ENCODE peak calls at places on chromosome 14, in nine cellular contexts. L is psoas muscle; W is RWPE2; S is IMR-90; D is SK-N-SH; O is AG09309; Y is adrenal gland; C is fibroblast of mammary gland; G is CD8-positive, alpha-beta T cell. R is an unnamed sample.

GRCh38 chr14:105013150-105013787 is 7.6 kb downstream of the CDCA4 start:
- DNase-seq in D (peak), G (no peak), W (no peak), L (no peak), C (no peak), Y (no peak), S (peak), O (no peak), R (no peak)

GRCh38 chr14:102900631-102901571 is 21.6 kb upstream of the AMN start:
- DNase-seq in O (no peak), L (no peak), G (no peak), S (no peak), C (no peak), W (no peak), D (peak), Y (no peak), R (no peak)

GRCh38 chr14:21042918-21043317 is 756 bp downstream of the RNASE7 start:
- DNase-seq in Y (peak), G (no peak), D (no peak), W (no peak), S (no peak), L (no peak), C (no peak), O (no peak), R (no peak)

GRCh38 chr14:93543766-93544165 is 113.0 kb downstream of the UNC79 start:
- DNase-seq in S (peak), C (peak), Y (no peak), L (no peak), W (no peak), G (no peak), O (peak), D (peak), R (peak)

GRCh38 chr14:102863381-102863780 is 59.1 kb upstream of the AMN start:
- DNase-seq in D (no peak), Y (no peak), G (no peak), C (no peak), W (no peak), S (no peak), L (no peak), O (no peak), R (no peak)

GRCh38 chr14:104094056-104094708 is 8.7 kb downstream of the ASPG start:
- DNase-seq in L (no peak), D (no peak), Y (no peak), C (no peak), O (no peak), G (no peak), S (no peak), W (no peak), R (no peak)

GRCh38 chr14:76759589-76759988 is 1.7 kb upstream of the VASH1 start:
- DNase-seq in O (no peak), W (no peak), D (peak), C (no peak), Y (no peak), G (no peak), S (no peak), L (no peak), R (no peak)

GRCh38 chr14:62209287-62209899 is 447.2 kb downstream of the SNAPC1 start:
- DNase-seq in C (peak), G (no peak), W (no peak), S (peak), L (no peak), O (peak), Y (no peak), D (no peak), R (peak)

GRCh38 chr14:26415618-26416123 is 182.2 kb downstream of the NOVA1 start:
- DNase-seq in W (no peak), Y (no peak), C (peak), G (no peak), D (no peak), L (peak), S (no peak), O (no peak), R (no peak)

GRCh38 chr14:90517431-90517841 is 120.6 kb downstream of the CALM1 start:
- DNase-seq in Y (no peak), S (no peak), C (no peak), W (no peak), L (no peak), G (no peak), O (no peak), D (no peak), R (no peak)

GRCh38 chr14:89330236-89331002 is 86.6 kb downstream of the FOXN3 start:
- DNase-seq in Y (peak), S (peak), D (no peak), C (peak), W (no peak), O (peak), L (peak), G (no peak), R (peak)

GRCh38 chr14:25039933-25040332 is 10.0 kb downstream of the STXBP6 start:
- DNase-seq in O (no peak), D (no peak), L (no peak), C (no peak), G (no peak), W (no peak), Y (no peak), S (no peak), R (no peak)
- TF ChIP-seq CTCF in O (no peak), D (no peak), L (no peak), C (no peak), G (no peak), W (no peak), Y (no peak), S (no peak), R (no peak)

DNA sequence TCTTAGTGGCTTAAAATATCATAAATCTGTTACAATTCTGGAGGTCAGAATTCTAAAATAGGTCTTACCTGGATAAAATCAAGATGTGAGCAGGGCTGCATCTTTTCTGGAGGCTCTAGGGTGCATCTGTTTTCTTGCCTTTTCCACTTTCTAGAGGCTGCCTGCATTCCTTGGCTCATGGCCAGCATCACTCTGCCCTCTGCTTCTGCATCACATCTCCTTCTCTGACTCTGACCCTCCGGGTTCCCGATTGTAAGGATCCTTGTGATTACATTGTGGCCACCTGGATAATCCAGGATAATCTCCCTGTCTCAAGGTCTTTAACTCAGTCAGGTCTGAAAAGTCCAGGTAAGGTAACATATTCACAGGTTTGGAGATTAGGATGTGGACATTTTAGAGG is 11.0 kb upstream of the BMP4 start:
- DNase-seq in C (no peak), S (no peak), D (no peak), Y (no peak), G (no peak), L (no peak), O (no peak), W (no peak), R (no peak)
- H3K4me3 ChIP-seq in C (no peak), S (no peak), D (no peak), Y (no peak), G (no peak), L (no peak), O (no peak), W (no peak), R (no peak)

GRCh38 chr14:44291516-44291915 is 215.6 kb downstream of the FSCB start:
- DNase-seq in D (no peak), W (no peak), G (no peak), L (no peak), Y (no peak), S (no peak), O (no peak), C (no peak), R (no peak)
- TF ChIP-seq CTCF in D (no peak), W (no peak), G (no peak), L (no peak), Y (no peak), S (no peak), O (no peak), C (no peak), R (no peak)

GRCh38 chr14:34496679-34497513 is 34.9 kb upstream of the SPTSSA start:
- DNase-seq in W (peak), C (peak), Y (peak), S (peak), D (peak), G (no peak), L (peak), O (peak), R (peak)
- H3K4me3 ChIP-seq in W (no peak), C (no peak), Y (no peak), S (no peak), D (no peak), G (no peak), L (peak), O (no peak), R (peak)

DNA sequence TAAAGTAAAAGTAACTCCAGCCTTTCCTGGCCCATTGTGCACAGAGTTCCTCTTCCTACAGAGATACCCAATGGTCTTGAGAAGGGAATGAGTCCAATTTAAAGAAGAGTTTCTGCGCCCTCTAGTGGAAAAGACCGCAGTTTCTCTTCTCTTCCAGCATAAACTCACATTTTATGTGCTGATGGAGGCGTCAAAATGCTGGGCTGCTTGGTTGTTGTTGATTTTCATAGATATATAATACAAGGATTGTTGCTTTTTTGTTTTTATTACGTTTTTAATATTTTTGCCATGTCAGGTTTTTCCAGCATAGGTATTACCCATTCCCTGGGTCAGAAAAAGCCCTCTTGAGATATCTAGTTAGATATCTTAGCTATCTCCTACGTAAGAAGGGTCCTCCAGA is 356.9 kb upstream of the STXBP6 start:
- DNase-seq in D (no peak), W (no peak), Y (peak), S (peak), L (no peak), O (peak), C (peak), G (no peak), R (peak)
- TF ChIP-seq CTCF in D (peak), W (peak), Y (peak), S (peak), L (no peak), O (peak), C (peak), G (no peak), R (peak)

GRCh38 chr14:100130471-100130870 is 29.0 kb downstream of the DEGS2 start:
- DNase-seq in C (no peak), L (no peak), G (no peak), S (no peak), Y (no peak), W (no peak), O (no peak), D (no peak), R (no peak)
- H3K4me3 ChIP-seq in C (no peak), L (no peak), G (no peak), S (no peak), Y (no peak), W (no peak), O (no peak), D (no peak), R (no peak)

R was measured in choroid plexus epithelial cell.